ENCODE peak calls at places on chromosomes 7 and 10, in nine cellular contexts. E is right cardiac atrium; D is PC-9; F is colonic mucosa; R is Peyer's patch; O is uterus; V is MM.1S; S is CD8-positive, alpha-beta T cell; C is RWPE1. X is an unnamed sample.

GRCh38 chr7:99106411-99106810 is 37.5 kb downstream of the SMURF1 start:
- DNase-seq in S (no peak), V (no peak), O (no peak), R (no peak), F (no peak), C (no peak), D (no peak), E (no peak), X (no peak)

GRCh38 chr10:4650572-4650971 is 175.4 kb upstream of the AKR1E2 start:
- DNase-seq in O (no peak), D (no peak), C (no peak), E (no peak), V (no peak), F (no peak), S (no peak), R (no peak), X (no peak)

GRCh38 chr7:110090113-110090820 is 1000.7 kb upstream of the LRRN3 start:
- DNase-seq in D (no peak), E (no peak), C (no peak), R (no peak), S (no peak), V (peak), F (no peak), O (no peak), X (no peak)

GRCh38 chr10:119460369-119461195 is 81.9 kb downstream of the RGS10 start:
- DNase-seq in S (no peak), R (no peak), E (no peak), D (no peak), F (no peak), V (no peak), O (no peak), C (no peak), X (no peak)

GRCh38 chr10:52316005-52316404 is 1.9 kb downstream of the DKK1 start:
- DNase-seq in S (no peak), D (no peak), C (no peak), V (no peak), F (no peak), O (no peak), E (no peak), R (no peak), X (no peak)

GRCh38 chr10:48604408-48605263 is at the start of gene ARHGAP22:
- DNase-seq in S (no peak), O (no peak), D (peak), C (peak), R (peak), F (peak), E (peak), V (peak), X (peak)

GRCh38 chr7:92615861-92616260 is 25.7 kb upstream of the FAM133B start:
- DNase-seq in F (no peak), S (no peak), O (no peak), V (no peak), E (no peak), D (no peak), C (no peak), R (no peak), X (no peak)

GRCh38 chr10:89985446-89985845 is 284.1 kb downstream of the KIF20B start:
- DNase-seq in S (no peak), O (no peak), R (no peak), V (no peak), F (no peak), E (no peak), D (no peak), C (no peak), X (no peak)

GRCh38 chr10:26869528-26869927 is 8.8 kb upstream of the ABI1 start:
- DNase-seq in O (no peak), D (peak), E (no peak), C (peak), V (no peak), F (no peak), R (no peak), S (no peak), X (no peak)

GRCh38 chr7:76424413-76425111 is at the start of gene ZP3:
- DNase-seq in D (no peak), S (no peak), E (no peak), R (no peak), V (peak), F (no peak), C (no peak), O (no peak), X (no peak)

GRCh38 chr7:141430426-141431142 is 120.6 kb upstream of the AGK start:
- DNase-seq in R (no peak), S (no peak), F (no peak), O (no peak), C (no peak), E (no peak), V (no peak), D (no peak), X (no peak)

GRCh38 chr7:149883452-149883861 is 9.7 kb downstream of the ATP6V0E2 start:
- DNase-seq in F (peak), C (peak), E (peak), V (peak), S (no peak), O (peak), D (peak), R (peak), X (no peak)

GRCh38 chr7:1283337-1283736 is 50.7 kb downstream of the UNCX start:
- DNase-seq in C (no peak), D (no peak), S (no peak), O (no peak), R (no peak), F (no peak), V (no peak), E (no peak), X (no peak)

GRCh38 chr10:5996696-5997095 is 19.4 kb upstream of the IL15RA start:
- DNase-seq in V (no peak), S (no peak), O (no peak), F (peak), D (no peak), E (no peak), C (no peak), R (no peak), X (no peak)

GRCh38 chr7:72435366-72435765 is 23.2 kb upstream of the CALN1 start:
- DNase-seq in D (no peak), C (no peak), R (no peak), E (no peak), F (no peak), S (no peak), V (no peak), O (no peak), X (no peak)

GRCh38 chr10:5509691-5510090 is 10.3 kb upstream of the CALML5 start:
- DNase-seq in R (no peak), F (no peak), V (no peak), E (no peak), S (no peak), D (no peak), O (no peak), C (no peak), X (no peak)

GRCh38 chr10:49222170-49222569 is 34.0 kb upstream of the TMEM273 start:
- DNase-seq in O (no peak), F (no peak), V (no peak), C (no peak), E (no peak), R (no peak), D (no peak), S (no peak), X (no peak)

GRCh38 chr7:45598697-45599520 is 24.7 kb downstream of the ADCY1 start:
- DNase-seq in V (no peak), S (no peak), F (peak), C (no peak), R (no peak), D (no peak), E (no peak), O (no peak), X (peak)

GRCh38 chr7:128941323-128941890 is 3.7 kb downstream of the IRF5 start:
- DNase-seq in S (no peak), O (no peak), E (no peak), R (no peak), C (no peak), D (no peak), F (no peak), V (no peak), X (no peak)

GRCh38 chr10:118459642-118460193 is 117.6 kb upstream of the FAM204A start:
- DNase-seq in C (peak), S (peak), F (peak), V (peak), R (peak), O (peak), E (peak), D (peak), X (peak)

GRCh38 chr10:124075116-124075955 is 18.1 kb downstream of the CHST15 start:
- DNase-seq in S (no peak), O (no peak), V (no peak), C (no peak), E (no peak), F (no peak), D (no peak), R (no peak), X (no peak)

GRCh38 chr10:14687340-14687739 is 87.4 kb downstream of the FAM107B start:
- DNase-seq in D (no peak), R (no peak), F (no peak), S (no peak), E (no peak), V (no peak), C (no peak), O (no peak), X (no peak)

GRCh38 chr7:42053834-42054233 is 183.2 kb downstream of the GLI3 start:
- DNase-seq in D (no peak), E (no peak), V (no peak), C (no peak), R (no peak), F (no peak), S (no peak), O (no peak), X (no peak)

GRCh38 chr10:91596821-91597396 is 36.0 kb downstream of the PPP1R3C start:
- DNase-seq in F (no peak), C (peak), S (no peak), V (no peak), D (no peak), O (peak), E (no peak), R (no peak), X (no peak)

GRCh38 chr10:122374859-122375721 is 582 bp downstream of the PLEKHA1 start:
- DNase-seq in O (peak), D (peak), R (peak), F (peak), E (peak), V (peak), C (peak), S (peak), X (peak)

GRCh38 chr10:119441151-119441821 is 101.2 kb downstream of the RGS10 start:
- DNase-seq in D (no peak), R (no peak), V (no peak), O (peak), F (no peak), E (peak), C (no peak), S (no peak), X (no peak)

GRCh38 chr10:9443758-9444157 is 1389.3 kb downstream of the GATA3 start:
- DNase-seq in F (no peak), D (no peak), E (no peak), C (no peak), S (no peak), V (no peak), R (no peak), O (no peak), X (no peak)

GRCh38 chr10:1149793-1150637 is 93.8 kb downstream of the WDR37 start:
- DNase-seq in R (no peak), S (peak), O (no peak), V (no peak), D (no peak), C (no peak), F (peak), E (no peak), X (no peak)

GRCh38 chr10:130409346-130409745 is 273.2 kb downstream of the GLRX3 start:
- DNase-seq in D (no peak), O (no peak), F (no peak), E (no peak), R (no peak), C (no peak), V (no peak), S (no peak), X (peak)

GRCh38 chr10:60246382-60246781 is 143.3 kb downstream of the ANK3 start:
- DNase-seq in V (no peak), S (no peak), D (no peak), O (no peak), R (no peak), C (no peak), F (no peak), E (no peak), X (no peak)

DNA sequence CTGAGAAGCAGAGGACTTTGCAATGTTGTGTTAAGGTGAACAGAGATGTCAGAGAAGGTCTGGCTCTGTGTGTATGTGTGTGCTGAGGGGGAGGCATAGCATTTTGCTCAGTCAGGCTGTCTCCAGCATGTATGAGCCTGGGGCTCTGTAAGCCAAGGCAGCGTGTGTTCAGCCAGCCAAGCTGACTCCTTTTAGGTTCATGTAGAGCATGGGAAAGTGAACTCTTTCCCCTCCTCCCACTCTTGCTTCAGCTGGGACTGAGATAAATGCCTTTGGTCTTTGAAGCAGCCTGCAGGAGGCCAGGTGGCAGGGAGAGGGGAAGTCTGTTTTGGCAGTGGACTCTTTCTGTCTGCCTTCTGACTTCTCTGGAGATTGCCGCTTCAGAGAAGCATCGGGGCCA is 3.8 kb downstream of the SFXN2 start:
- DNase-seq in D (no peak), O (peak), R (no peak), F (no peak), V (no peak), S (no peak), C (no peak), E (peak), X (no peak)
- H3K27ac ChIP-seq in D (no peak), O (peak), R (no peak), F (no peak), V (no peak), S (no peak), C (peak), E (peak), X (no peak)

GRCh38 chr7:106418094-106418493 is 133.3 kb upstream of the NAMPT start:
- DNase-seq in V (no peak), C (no peak), E (no peak), D (peak), S (no peak), R (no peak), F (no peak), O (no peak), X (no peak)

GRCh38 chr7:106419455-106420182 is 134.8 kb upstream of the NAMPT start:
- DNase-seq in V (no peak), R (no peak), D (no peak), O (no peak), F (no peak), E (no peak), S (no peak), C (no peak), X (no peak)

GRCh38 chr7:106417273-106417902 is 132.6 kb upstream of the NAMPT start:
- DNase-seq in E (no peak), O (no peak), V (no peak), F (no peak), D (peak), S (no peak), R (no peak), C (peak), X (no peak)

GRCh38 chr7:106420210-106420609 is 135.4 kb upstream of the NAMPT start:
- DNase-seq in S (no peak), D (no peak), R (no peak), C (no peak), O (no peak), F (no peak), V (no peak), E (no peak), X (no peak)

GRCh38 chr7:106418526-106418925 is 133.7 kb upstream of the NAMPT start:
- DNase-seq in V (no peak), F (no peak), C (no peak), E (no peak), S (no peak), O (no peak), R (no peak), D (peak), X (no peak)
- H3K27ac ChIP-seq in V (no peak), F (no peak), C (no peak), E (no peak), S (no peak), O (no peak), R (no peak), D (peak), X (no peak)

GRCh38 chr10:131686781-131687419 is 213.9 kb upstream of the PPP2R2D start:
- DNase-seq in O (no peak), C (no peak), V (no peak), F (no peak), E (no peak), D (no peak), R (no peak), S (no peak), X (no peak)
- H3K27ac ChIP-seq in O (no peak), C (no peak), V (no peak), F (no peak), E (no peak), D (no peak), R (no peak), S (no peak), X (no peak)

GRCh38 chr7:116792813-116793212 is 69.6 kb upstream of the CAPZA2 start:
- DNase-seq in S (no peak), E (no peak), V (no peak), C (no peak), O (no peak), D (no peak), R (no peak), F (no peak), X (no peak)
- H3K27ac ChIP-seq in S (no peak), E (no peak), V (no peak), C (no peak), O (no peak), D (no peak), R (no peak), F (no peak), X (no peak)

DNA sequence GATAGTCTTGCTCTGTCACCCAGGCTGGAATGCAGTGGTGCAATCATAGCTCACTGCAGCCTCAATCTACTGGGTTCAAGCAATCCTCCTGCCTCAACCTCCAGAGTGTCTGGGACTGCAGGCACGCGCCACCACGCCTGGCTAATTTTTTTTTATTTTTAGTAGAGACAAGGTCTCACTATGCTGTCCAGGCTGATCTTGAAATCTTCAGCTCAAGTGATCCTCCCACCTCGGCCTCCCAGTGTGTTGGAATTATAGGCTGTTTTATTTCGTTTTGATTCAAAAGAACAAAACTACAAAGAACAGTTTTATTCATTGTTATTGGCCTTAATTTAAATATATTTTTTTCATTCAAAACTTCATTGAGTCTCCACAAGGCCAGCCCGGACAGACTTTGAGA is 109.8 kb upstream of the NFE2L3 start:
- DNase-seq in S (no peak), E (no peak), V (no peak), F (no peak), C (no peak), D (no peak), O (no peak), R (no peak), X (no peak)
- H3K27ac ChIP-seq in S (no peak), E (no peak), V (no peak), F (no peak), C (no peak), D (no peak), O (no peak), R (no peak), X (no peak)

DNA sequence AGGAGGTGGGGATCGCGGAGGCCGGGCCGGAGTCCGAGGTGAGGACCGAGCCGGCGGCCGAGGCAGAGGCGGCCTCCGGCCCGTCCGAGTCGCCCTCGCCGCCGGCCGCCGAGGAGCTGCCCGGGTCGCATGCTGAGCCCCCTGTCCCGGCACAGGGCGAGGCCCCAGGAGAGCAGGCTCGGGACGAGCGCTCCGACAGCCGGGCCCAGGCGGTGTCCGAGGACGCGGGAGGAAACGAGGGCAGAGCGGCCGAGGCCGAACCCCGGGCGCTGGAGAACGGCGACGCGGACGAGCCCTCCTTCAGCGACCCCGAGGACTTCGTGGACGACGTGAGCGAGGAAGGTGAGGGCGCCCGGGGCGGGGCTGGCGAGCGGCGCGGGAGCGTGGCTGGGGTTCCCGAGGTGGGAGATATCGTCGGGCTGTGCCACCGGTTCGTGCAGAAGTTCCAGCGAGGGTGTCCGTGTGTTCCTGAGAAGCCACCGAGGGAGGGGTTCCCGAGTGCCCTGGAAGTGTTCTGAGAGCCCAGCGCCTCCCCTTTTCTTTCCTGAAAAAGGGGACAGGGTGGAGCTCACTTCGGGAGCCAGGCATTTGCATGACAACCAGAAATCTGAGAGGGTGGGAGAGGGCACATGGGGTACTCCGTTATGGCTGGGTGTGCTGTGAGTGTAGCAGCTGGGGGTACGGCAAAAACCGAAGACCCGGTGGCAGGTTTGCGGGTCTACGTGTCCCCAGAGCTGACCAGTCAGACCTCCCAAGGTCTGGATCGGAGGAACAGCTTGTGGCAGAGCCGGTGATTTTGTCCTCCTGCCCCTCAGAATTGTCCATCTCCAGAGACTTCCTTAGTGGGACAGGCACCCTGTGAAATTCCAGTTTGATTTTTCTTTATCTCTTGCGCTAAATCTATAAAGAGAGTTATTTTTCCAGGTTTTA is 717 bp downstream of the EIF3B start:
- DNase-seq in R (no peak), F (peak), E (peak), C (peak), V (no peak), D (peak), S (peak), O (no peak), X (peak)
- H3K27ac ChIP-seq in R (peak), F (peak), E (no peak), C (peak), V (peak), D (peak), S (peak), O (peak), X (peak)

GRCh38 chr7:27585781-27586447 is 76.8 kb downstream of the HIBADH start:
- DNase-seq in S (no peak), F (no peak), O (no peak), C (no peak), E (no peak), V (no peak), R (no peak), D (no peak), X (no peak)

GRCh38 chr7:27590421-27590820 is 72.3 kb downstream of the HIBADH start:
- DNase-seq in R (no peak), S (no peak), O (no peak), D (no peak), F (no peak), V (no peak), C (no peak), E (no peak), X (no peak)

GRCh38 chr7:27586825-27587224 is 75.9 kb downstream of the HIBADH start:
- DNase-seq in C (no peak), E (peak), R (no peak), O (no peak), F (peak), V (no peak), S (no peak), D (no peak), X (no peak)

GRCh38 chr7:27581906-27582305 is 80.8 kb downstream of the HIBADH start:
- DNase-seq in S (no peak), V (no peak), C (no peak), R (no peak), D (no peak), O (no peak), E (no peak), F (no peak), X (no peak)

GRCh38 chr7:27587429-27587828 is 75.3 kb downstream of the HIBADH start:
- DNase-seq in R (no peak), E (no peak), S (no peak), V (no peak), O (no peak), F (no peak), C (no peak), D (no peak), X (no peak)
- H3K27ac ChIP-seq in R (no peak), E (no peak), S (no peak), V (no peak), O (no peak), F (no peak), C (no peak), D (no peak), X (no peak)